ENCODE peak calls at places on chromosome 5, in six cellular contexts. Q is mucosa of descending colon, J is foreskin fibroblast, O is fibroblast of the aortic adventitia, U is stomach, V is PC-3. C is an unnamed sample.

GRCh38 chr5:88172847-88173758 is 95.5 kb downstream of the TMEM161B start:
- DNase-seq in Q (no peak), J (no peak), O (no peak), U (no peak), V (no peak), C (no peak)

GRCh38 chr5:159290741-159291140 is 27.7 kb downstream of the UBLCP1 start:
- DNase-seq in Q (no peak), J (peak; percentile 21), O (no peak), U (no peak), V (peak; percentile 43), C (no peak)

GRCh38 chr5:150661821-150662596 is 958 bp downstream of the MYOZ3 start:
- DNase-seq in Q (no peak), J (no peak), O (no peak), U (no peak), V (no peak), C (peak; percentile 34)

GRCh38 chr5:103186152-103186551 is 66.1 kb downstream of the PPIP5K2 start:
- DNase-seq in Q (no peak), J (no peak), O (no peak), U (no peak), V (no peak), C (no peak)

GRCh38 chr5:83576341-83576740 is 104.8 kb downstream of the VCAN start:
- DNase-seq in Q (no peak), J (no peak), O (peak; percentile 53), U (no peak), V (peak; percentile 56), C (no peak)

GRCh38 chr5:7584749-7585148 is 188.8 kb downstream of the ADCY2 start:
- DNase-seq in Q (no peak), J (no peak), O (no peak), U (no peak), V (no peak), C (no peak)

GRCh38 chr5:65013141-65013540 is 244.4 kb downstream of the CWC27 start:
- DNase-seq in Q (no peak), J (peak; percentile 57), O (peak; percentile 59), U (no peak), V (no peak), C (no peak)

GRCh38 chr5:38755171-38755570 is 90.6 kb upstream of the OSMR start:
- DNase-seq in Q (no peak), J (peak; percentile 91), O (peak; percentile 78), U (no peak), V (peak; percentile 77), C (no peak)

GRCh38 chr5:72241346-72242003 is 78.6 kb downstream of the MRPS27 start:
- DNase-seq in Q (no peak), J (no peak), O (no peak), U (no peak), V (no peak), C (no peak)

DNA sequence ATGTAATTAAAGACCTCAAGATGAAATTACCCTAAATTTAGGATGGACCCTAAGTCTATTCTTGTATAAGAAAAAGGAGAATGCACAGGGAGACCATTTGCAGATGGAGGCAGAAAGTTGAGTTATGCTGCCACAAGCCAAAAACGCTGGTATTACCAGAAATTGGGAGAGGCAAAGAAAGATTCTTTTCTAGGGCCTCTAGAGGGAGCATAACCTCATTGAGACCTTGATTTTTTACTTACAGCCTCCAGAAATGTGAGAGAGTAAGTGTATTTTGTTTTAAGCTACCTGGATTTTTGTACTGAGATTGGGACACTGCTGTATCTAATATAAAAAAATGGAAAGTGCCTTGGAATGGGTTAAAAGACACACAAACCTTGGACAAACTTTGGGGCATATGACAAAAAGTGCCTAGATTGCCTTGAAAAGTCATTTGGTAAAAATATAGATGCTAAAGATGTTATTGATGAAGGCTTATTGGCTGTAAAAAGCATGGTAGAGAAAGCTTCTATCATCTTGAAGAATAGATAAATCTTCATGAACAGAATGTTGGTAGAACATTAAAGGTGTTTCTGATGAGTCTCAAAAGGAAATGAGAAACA is 174.7 kb upstream of the PRDM9 start:
- DNase-seq in Q (no peak), J (no peak), O (no peak), U (no peak), V (peak; percentile 72), C (no peak)
- TF ChIP-seq CTCF in Q (no peak), J (no peak), O (no peak), U (no peak), V (peak; percentile 83), C (no peak)

GRCh38 chr5:14240366-14240765 is 97.2 kb downstream of the TRIO start:
- DNase-seq in Q (no peak), J (peak; percentile 72), O (peak; percentile 76), U (no peak), V (no peak), C (no peak)
- TF ChIP-seq CTCF in Q (no peak), J (no peak), O (peak; percentile 44), U (no peak), V (no peak), C (no peak)

GRCh38 chr5:132814441-132815294 is 1.6 kb downstream of the SOWAHA start:
- DNase-seq in Q (no peak), J (no peak), O (no peak), U (peak; percentile 24), V (no peak), C (no peak)

GRCh38 chr5:132812123-132812948 is 766 bp upstream of the SOWAHA start:
- DNase-seq in Q (no peak), J (no peak), O (no peak), U (peak; percentile 15), V (no peak), C (no peak)

GRCh38 chr5:132815454-132815853 is 2.4 kb downstream of the SOWAHA start:
- DNase-seq in Q (no peak), J (peak; percentile 63), O (peak; percentile 36), U (no peak), V (peak; percentile 7), C (no peak)

GRCh38 chr5:132813599-132814440 is 718 bp downstream of the SOWAHA start:
- DNase-seq in Q (peak; percentile 72), J (peak; percentile 48), O (no peak), U (peak; percentile 65), V (no peak), C (no peak)

GRCh38 chr5:132812949-132813598 is at the start of gene SOWAHA:
- DNase-seq in Q (peak; percentile 78), J (peak; percentile 22), O (no peak), U (peak; percentile 59), V (no peak), C (no peak)
- TF ChIP-seq CTCF in Q (no peak), J (no peak), O (no peak), U (no peak), V (no peak), C (no peak)

DNA sequence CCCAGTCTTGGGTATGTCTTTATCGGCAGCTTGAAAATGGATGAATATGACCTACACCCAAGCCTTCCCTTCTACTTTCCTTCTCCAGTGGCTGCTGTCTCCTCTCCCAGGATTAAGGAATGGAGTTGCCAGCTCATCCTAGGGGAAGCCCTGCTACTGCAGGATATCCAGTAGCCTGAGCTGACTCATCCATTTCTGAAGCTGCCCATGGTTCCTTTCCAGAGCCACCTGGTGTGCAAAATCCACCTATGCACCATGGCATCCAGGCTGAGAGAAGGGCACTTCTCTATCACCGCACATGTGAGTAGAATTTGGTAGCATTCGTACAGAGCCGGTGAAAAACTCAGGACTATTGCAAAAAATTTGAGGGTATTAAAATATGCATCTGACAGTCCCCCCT is 290.8 kb downstream of the YTHDC2 start:
- DNase-seq in Q (no peak), J (peak; percentile 7), O (no peak), U (no peak), V (peak; percentile 8), C (no peak)
- TF ChIP-seq CTCF in Q (no peak), J (no peak), O (no peak), U (no peak), V (peak; percentile 16), C (no peak)

GRCh38 chr5:41433552-41434181 is 76.7 kb downstream of the PLCXD3 start:
- DNase-seq in Q (no peak), J (peak; percentile 12), O (no peak), U (no peak), V (peak; percentile 49), C (no peak)
- TF ChIP-seq CTCF in Q (no peak), J (peak; percentile 39), O (peak; percentile 32), U (no peak), V (peak; percentile 87), C (peak; percentile 25)

GRCh38 chr5:52579391-52579790 is 208.3 kb upstream of the ITGA1 start:
- DNase-seq in Q (no peak), J (no peak), O (no peak), U (no peak), V (peak; percentile 61), C (no peak)

GRCh38 chr5:52587131-52587530 is 200.6 kb upstream of the ITGA1 start:
- DNase-seq in Q (no peak), J (no peak), O (no peak), U (no peak), V (no peak), C (no peak)

GRCh38 chr5:52577546-52577945 is 210.2 kb upstream of the ITGA1 start:
- DNase-seq in Q (no peak), J (no peak), O (no peak), U (no peak), V (no peak), C (no peak)

GRCh38 chr5:52580921-52581320 is 206.8 kb upstream of the ITGA1 start:
- DNase-seq in Q (no peak), J (peak; percentile 3), O (peak; percentile 9), U (peak; percentile 32), V (peak; percentile 62), C (no peak)

GRCh38 chr5:52582313-52582712 is 205.4 kb upstream of the ITGA1 start:
- DNase-seq in Q (no peak), J (no peak), O (no peak), U (no peak), V (peak; percentile 6), C (no peak)
- TF ChIP-seq CTCF in Q (no peak), J (peak; percentile 25), O (no peak), U (no peak), V (peak; percentile 56), C (no peak)

DNA sequence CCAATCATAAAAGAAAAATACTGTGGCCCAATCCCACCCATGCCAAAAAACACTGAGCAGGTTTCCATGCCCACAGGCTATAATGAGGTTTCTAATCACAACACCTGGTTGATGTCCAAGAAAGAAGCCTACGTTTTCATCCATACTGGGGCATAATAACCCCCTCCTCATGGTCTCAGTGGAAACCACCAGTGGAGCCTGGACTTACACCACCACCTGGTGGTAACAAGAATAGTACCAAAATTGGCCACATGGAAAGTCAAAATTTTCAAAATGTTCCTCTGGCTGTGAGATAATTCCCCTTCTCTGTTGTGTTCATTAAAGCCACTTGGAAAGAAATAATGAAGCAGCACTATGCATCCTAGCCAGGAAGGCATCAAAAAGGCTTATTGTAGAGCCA is 687.3 kb upstream of the ST8SIA4 start:
- DNase-seq in Q (no peak), J (no peak), O (no peak), U (no peak), V (peak; percentile 18), C (no peak)
- TF ChIP-seq CTCF in Q (no peak), J (peak; percentile 30), O (no peak), U (no peak), V (peak; percentile 61), C (no peak)

DNA sequence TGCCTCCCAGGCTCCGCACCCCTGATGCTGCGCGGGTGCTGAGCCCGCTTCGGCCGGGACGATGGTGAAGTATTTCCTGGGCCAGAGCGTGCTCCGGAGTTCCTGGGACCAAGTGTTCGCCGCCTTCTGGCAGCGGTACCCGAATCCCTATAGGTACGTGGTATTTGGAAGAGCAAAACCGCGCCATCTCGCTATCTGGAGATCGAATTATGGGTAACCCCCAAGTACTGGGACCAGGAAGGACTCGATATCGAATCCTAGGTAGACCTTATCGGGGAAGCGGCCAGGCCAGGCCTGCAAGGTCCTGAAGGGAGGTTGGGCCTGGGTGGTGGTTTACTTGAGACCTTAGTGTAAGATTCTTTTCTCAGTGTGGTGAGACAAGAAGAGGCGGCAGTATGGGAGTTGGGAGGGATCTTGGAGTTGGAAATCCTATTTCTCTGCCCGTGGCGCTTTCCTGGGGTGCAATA is 359 bp downstream of the PRELID1 start:
- DNase-seq in Q (peak; percentile 65), J (peak; percentile 33), O (peak; percentile 28), U (no peak), V (no peak), C (no peak)
- TF ChIP-seq CTCF in Q (no peak), J (no peak), O (no peak), U (no peak), V (no peak), C (no peak)

C was measured in right atrium auricular region.